ENCODE peak calls at places on chromosomes 2 and 18, in seven cellular contexts. One of them, this sample, is unnamed.
A peak's percentile ranks its signal among the peaks of the same experiment; 100 is the strongest.

GRCh38 chr2:31983762-31984467 is 26.9 kb downstream of the MEMO1 start:
- DNase-seq in prostate gland: no peak
- DNase-seq in epithelial cell of esophagus: no peak
- DNase-seq in cardiac fibroblast: no peak
- DNase-seq in fibroblast of lung: no peak
- DNase-seq in K562: no peak
- DNase-seq in astrocyte of the spinal cord: no peak
- DNase-seq in this sample: no peak

GRCh38 chr2:150413890-150414289 is 73.6 kb downstream of the RND3 start:
- DNase-seq in epithelial cell of esophagus: no peak
- DNase-seq in astrocyte of the spinal cord: no peak
- DNase-seq in K562: no peak
- DNase-seq in cardiac fibroblast: no peak
- DNase-seq in prostate gland: no peak
- DNase-seq in fibroblast of lung: no peak
- DNase-seq in this sample: no peak

GRCh38 chr2:138015494-138015893 is 51.2 kb downstream of the HNMT start:
- DNase-seq in fibroblast of lung: no peak
- DNase-seq in K562: no peak
- DNase-seq in prostate gland: no peak
- DNase-seq in astrocyte of the spinal cord: no peak
- DNase-seq in epithelial cell of esophagus: no peak
- DNase-seq in cardiac fibroblast: no peak
- DNase-seq in this sample: no peak

GRCh38 chr2:134086594-134087219 is 167.2 kb upstream of the MGAT5 start:
- DNase-seq in prostate gland: no peak
- DNase-seq in fibroblast of lung: no peak
- DNase-seq in cardiac fibroblast: no peak
- DNase-seq in K562: no peak
- DNase-seq in astrocyte of the spinal cord: no peak
- DNase-seq in epithelial cell of esophagus: no peak
- DNase-seq in this sample: no peak

GRCh38 chr2:241676665-241677064 is 9.9 kb downstream of the DTYMK start:
- DNase-seq in cardiac fibroblast: no peak
- DNase-seq in astrocyte of the spinal cord: no peak
- DNase-seq in prostate gland: no peak
- DNase-seq in fibroblast of lung: no peak
- DNase-seq in K562: no peak
- DNase-seq in epithelial cell of esophagus: no peak
- DNase-seq in this sample: no peak

GRCh38 chr2:168357799-168358504 is 98.1 kb upstream of the CERS6 start:
- DNase-seq in epithelial cell of esophagus: no peak
- DNase-seq in fibroblast of lung: no peak
- DNase-seq in astrocyte of the spinal cord: no peak
- DNase-seq in K562: no peak
- DNase-seq in prostate gland: no peak
- DNase-seq in cardiac fibroblast: no peak
- DNase-seq in this sample: no peak

GRCh38 chr2:119638891-119639539 is 40.0 kb upstream of the TMEM177 start:
- DNase-seq in cardiac fibroblast: peak; percentile 48
- DNase-seq in fibroblast of lung: peak; percentile 75
- DNase-seq in epithelial cell of esophagus: no peak
- DNase-seq in prostate gland: no peak
- DNase-seq in astrocyte of the spinal cord: peak; percentile 62
- DNase-seq in K562: no peak
- DNase-seq in this sample: peak; percentile 11

GRCh38 chr2:73642338-73643018 is at the start of gene NAT8:
- DNase-seq in epithelial cell of esophagus: no peak
- DNase-seq in K562: no peak
- DNase-seq in astrocyte of the spinal cord: no peak
- DNase-seq in cardiac fibroblast: no peak
- DNase-seq in fibroblast of lung: no peak
- DNase-seq in prostate gland: no peak
- DNase-seq in this sample: no peak

GRCh38 chr2:118974103-118974911 is 32.3 kb downstream of the MARCO start:
- DNase-seq in astrocyte of the spinal cord: no peak
- DNase-seq in epithelial cell of esophagus: peak; percentile 92
- DNase-seq in fibroblast of lung: no peak
- DNase-seq in K562: no peak
- DNase-seq in cardiac fibroblast: peak; percentile 29
- DNase-seq in prostate gland: no peak
- DNase-seq in this sample: peak; percentile 36

GRCh38 chr2:166376488-166376828 is 714 bp upstream of the SCN9A start:
- DNase-seq in K562: no peak
- DNase-seq in fibroblast of lung: no peak
- DNase-seq in cardiac fibroblast: no peak
- DNase-seq in prostate gland: no peak
- DNase-seq in astrocyte of the spinal cord: no peak
- DNase-seq in epithelial cell of esophagus: peak; percentile 9
- DNase-seq in this sample: peak; percentile 45

GRCh38 chr18:78293940-78294401 is 685.6 kb upstream of the SALL3 start:
- DNase-seq in fibroblast of lung: no peak
- DNase-seq in K562: no peak
- DNase-seq in astrocyte of the spinal cord: no peak
- DNase-seq in epithelial cell of esophagus: no peak
- DNase-seq in cardiac fibroblast: no peak
- DNase-seq in prostate gland: no peak
- DNase-seq in this sample: no peak

GRCh38 chr2:146806295-146807005 is 1038.4 kb upstream of the ACVR2A start:
- DNase-seq in K562: no peak
- DNase-seq in prostate gland: no peak
- DNase-seq in fibroblast of lung: peak; percentile 71
- DNase-seq in epithelial cell of esophagus: no peak
- DNase-seq in astrocyte of the spinal cord: peak; percentile 78
- DNase-seq in cardiac fibroblast: peak; percentile 56
- DNase-seq in this sample: peak; percentile 61

GRCh38 chr18:10499230-10499629 is 26.6 kb upstream of the NAPG start:
- DNase-seq in astrocyte of the spinal cord: no peak
- DNase-seq in prostate gland: no peak
- DNase-seq in fibroblast of lung: no peak
- DNase-seq in cardiac fibroblast: no peak
- DNase-seq in epithelial cell of esophagus: peak; percentile 20
- DNase-seq in K562: no peak
- DNase-seq in this sample: no peak

GRCh38 chr2:85772019-85772745 is 18.4 kb downstream of the ATOH8 start:
- DNase-seq in prostate gland: peak; percentile 90
- DNase-seq in K562: no peak
- DNase-seq in epithelial cell of esophagus: peak; percentile 88
- DNase-seq in cardiac fibroblast: peak; percentile 100
- DNase-seq in astrocyte of the spinal cord: peak; percentile 100
- DNase-seq in fibroblast of lung: peak; percentile 100
- DNase-seq in this sample: peak; percentile 100

GRCh38 chr2:85773692-85774091 is 19.9 kb downstream of the ATOH8 start:
- DNase-seq in K562: no peak
- DNase-seq in cardiac fibroblast: no peak
- DNase-seq in fibroblast of lung: no peak
- DNase-seq in astrocyte of the spinal cord: no peak
- DNase-seq in prostate gland: no peak
- DNase-seq in epithelial cell of esophagus: no peak
- DNase-seq in this sample: no peak

GRCh38 chr2:85771486-85771885 is 17.7 kb downstream of the ATOH8 start:
- DNase-seq in epithelial cell of esophagus: no peak
- DNase-seq in astrocyte of the spinal cord: no peak
- DNase-seq in K562: no peak
- DNase-seq in prostate gland: no peak
- DNase-seq in cardiac fibroblast: no peak
- DNase-seq in fibroblast of lung: no peak
- DNase-seq in this sample: peak; percentile 34

GRCh38 chr2:85774126-85774978 is 20.6 kb downstream of the ATOH8 start:
- DNase-seq in epithelial cell of esophagus: no peak
- DNase-seq in fibroblast of lung: no peak
- DNase-seq in prostate gland: no peak
- DNase-seq in cardiac fibroblast: no peak
- DNase-seq in astrocyte of the spinal cord: no peak
- DNase-seq in K562: no peak
- DNase-seq in this sample: no peak

DNA sequence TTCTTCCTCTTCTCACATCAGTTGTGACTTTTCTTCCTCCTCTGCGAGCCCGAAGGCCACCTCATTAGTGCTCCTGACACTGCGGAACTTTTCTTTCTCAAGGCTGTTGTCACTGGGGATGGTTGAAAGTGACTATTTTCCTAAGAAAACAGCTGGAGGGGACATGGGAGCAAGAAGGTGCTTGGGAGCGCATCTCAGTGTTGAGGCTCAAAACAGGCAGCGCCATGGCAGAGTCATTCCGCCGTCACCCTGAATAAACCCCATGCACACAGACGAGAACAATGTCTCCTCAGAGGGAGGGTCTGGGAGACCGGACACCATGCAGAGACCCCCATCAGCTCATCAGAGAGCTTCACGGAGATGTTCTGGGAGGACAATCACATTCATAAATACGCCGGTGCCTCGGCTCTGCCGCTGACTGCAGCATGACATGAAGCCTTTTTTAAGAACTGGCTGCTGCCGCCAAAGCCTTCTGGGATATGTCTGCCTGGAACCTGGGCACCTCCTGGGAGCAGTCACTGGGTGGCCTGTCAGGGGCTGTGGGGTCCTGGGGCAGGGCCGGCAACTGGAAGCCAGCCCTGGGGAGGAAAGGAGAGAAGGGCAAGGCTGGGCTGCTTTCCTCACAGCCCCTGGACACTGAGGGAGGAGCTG is 19.2 kb downstream of the ATOH8 start:
- DNase-seq in cardiac fibroblast: peak; percentile 24
- DNase-seq in fibroblast of lung: no peak
- DNase-seq in K562: no peak
- DNase-seq in astrocyte of the spinal cord: no peak
- DNase-seq in prostate gland: no peak
- DNase-seq in epithelial cell of esophagus: no peak
- DNase-seq in this sample: no peak
- H3K4me3 ChIP-seq in cardiac fibroblast: peak overlapping the region; percentile 11
- H3K4me3 ChIP-seq in fibroblast of lung: peak overlapping the region; percentile 30
- H3K4me3 ChIP-seq in K562: no peak overlapping the region
- H3K4me3 ChIP-seq in astrocyte of the spinal cord: peak overlapping the region; percentile 14
- H3K4me3 ChIP-seq in prostate gland: no peak overlapping the region
- H3K4me3 ChIP-seq in epithelial cell of esophagus: no peak overlapping the region
- H3K4me3 ChIP-seq in this sample: peak overlapping the region; percentile 43

GRCh38 chr2:64455031-64455332 is 1.0 kb downstream of the LGALSL start:
- DNase-seq in K562: no peak
- DNase-seq in astrocyte of the spinal cord: no peak
- DNase-seq in prostate gland: no peak
- DNase-seq in fibroblast of lung: no peak
- DNase-seq in cardiac fibroblast: no peak
- DNase-seq in epithelial cell of esophagus: no peak
- DNase-seq in this sample: no peak

GRCh38 chr2:64455545-64455944 is 1.6 kb downstream of the LGALSL start:
- DNase-seq in K562: no peak
- DNase-seq in cardiac fibroblast: no peak
- DNase-seq in prostate gland: peak; percentile 10
- DNase-seq in astrocyte of the spinal cord: no peak
- DNase-seq in fibroblast of lung: no peak
- DNase-seq in epithelial cell of esophagus: peak; percentile 29
- DNase-seq in this sample: no peak

GRCh38 chr2:64459575-64459974 is 5.6 kb downstream of the LGALSL start:
- DNase-seq in epithelial cell of esophagus: no peak
- DNase-seq in K562: no peak
- DNase-seq in fibroblast of lung: no peak
- DNase-seq in astrocyte of the spinal cord: no peak
- DNase-seq in cardiac fibroblast: no peak
- DNase-seq in prostate gland: no peak
- DNase-seq in this sample: no peak

GRCh38 chr2:64456298-64456697 is 2.3 kb downstream of the LGALSL start:
- DNase-seq in fibroblast of lung: no peak
- DNase-seq in prostate gland: no peak
- DNase-seq in cardiac fibroblast: no peak
- DNase-seq in astrocyte of the spinal cord: no peak
- DNase-seq in K562: no peak
- DNase-seq in epithelial cell of esophagus: no peak
- DNase-seq in this sample: no peak

DNA sequence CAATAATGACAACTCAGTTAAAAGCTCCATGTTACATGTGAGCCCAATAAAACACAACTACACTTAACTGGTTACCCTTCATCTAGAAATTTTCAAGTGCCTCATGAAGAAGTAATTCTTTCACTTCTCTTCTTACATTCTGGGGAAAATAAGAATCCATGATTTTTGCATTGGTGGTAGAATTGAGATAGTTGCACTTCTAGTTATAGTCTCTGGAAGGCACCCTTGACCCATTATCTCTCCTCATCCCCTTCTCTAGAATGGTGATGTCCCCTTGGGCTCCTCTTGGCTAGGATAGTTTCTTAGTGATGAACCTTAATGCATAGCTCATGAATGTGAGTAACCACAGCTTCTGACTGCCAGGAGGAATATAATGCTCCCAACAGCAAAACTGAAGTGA is 3.6 kb downstream of the LGALSL start:
- DNase-seq in fibroblast of lung: no peak
- DNase-seq in K562: no peak
- DNase-seq in epithelial cell of esophagus: no peak
- DNase-seq in cardiac fibroblast: no peak
- DNase-seq in prostate gland: no peak
- DNase-seq in astrocyte of the spinal cord: no peak
- DNase-seq in this sample: no peak
- TF ChIP-seq CTCF in fibroblast of lung: no peak
- TF ChIP-seq CTCF in K562: peak; percentile 49
- TF ChIP-seq CTCF in epithelial cell of esophagus: no peak
- TF ChIP-seq CTCF in cardiac fibroblast: no peak
- TF ChIP-seq CTCF in prostate gland: no peak
- TF ChIP-seq CTCF in astrocyte of the spinal cord: no peak
- TF ChIP-seq CTCF in this sample: no peak

GRCh38 chr2:182504903-182505302 is 78.1 kb upstream of the PDE1A start:
- DNase-seq in fibroblast of lung: peak; percentile 83
- DNase-seq in epithelial cell of esophagus: peak; percentile 42
- DNase-seq in K562: no peak
- DNase-seq in cardiac fibroblast: peak; percentile 97
- DNase-seq in astrocyte of the spinal cord: peak; percentile 46
- DNase-seq in prostate gland: no peak
- DNase-seq in this sample: peak; percentile 63
- H3K4me3 ChIP-seq in fibroblast of lung: no peak overlapping the region
- H3K4me3 ChIP-seq in epithelial cell of esophagus: no peak overlapping the region
- H3K4me3 ChIP-seq in K562: no peak overlapping the region
- H3K4me3 ChIP-seq in cardiac fibroblast: no peak overlapping the region
- H3K4me3 ChIP-seq in astrocyte of the spinal cord: no peak overlapping the region
- H3K4me3 ChIP-seq in prostate gland: no peak overlapping the region
- H3K4me3 ChIP-seq in this sample: no peak overlapping the region

GRCh38 chr2:17879913-17880274 is 1.4 kb downstream of the KCNS3 start:
- DNase-seq in cardiac fibroblast: no peak
- DNase-seq in fibroblast of lung: no peak
- DNase-seq in astrocyte of the spinal cord: no peak
- DNase-seq in K562: no peak
- DNase-seq in prostate gland: peak; percentile 50
- DNase-seq in epithelial cell of esophagus: peak; percentile 55
- DNase-seq in this sample: no peak

GRCh38 chr2:17878222-17879136 is at the start of gene KCNS3:
- DNase-seq in fibroblast of lung: no peak
- DNase-seq in cardiac fibroblast: peak; percentile 23
- DNase-seq in astrocyte of the spinal cord: peak; percentile 8
- DNase-seq in K562: peak; percentile 93
- DNase-seq in prostate gland: peak; percentile 52
- DNase-seq in epithelial cell of esophagus: peak; percentile 57
- DNase-seq in this sample: peak; percentile 71

GRCh38 chr2:17877811-17878221 is 651 bp upstream of the KCNS3 start:
- DNase-seq in epithelial cell of esophagus: peak; percentile 4
- DNase-seq in cardiac fibroblast: no peak
- DNase-seq in K562: no peak
- DNase-seq in fibroblast of lung: no peak
- DNase-seq in astrocyte of the spinal cord: peak; percentile 20
- DNase-seq in prostate gland: peak; percentile 10
- DNase-seq in this sample: no peak

GRCh38 chr2:17876590-17876989 is 1.9 kb upstream of the KCNS3 start:
- DNase-seq in cardiac fibroblast: no peak
- DNase-seq in astrocyte of the spinal cord: no peak
- DNase-seq in K562: no peak
- DNase-seq in epithelial cell of esophagus: no peak
- DNase-seq in prostate gland: no peak
- DNase-seq in fibroblast of lung: no peak
- DNase-seq in this sample: no peak

GRCh38 chr2:17879137-17879912 is 858 bp downstream of the KCNS3 start:
- DNase-seq in astrocyte of the spinal cord: peak; percentile 66
- DNase-seq in prostate gland: peak; percentile 68
- DNase-seq in fibroblast of lung: peak; percentile 62
- DNase-seq in cardiac fibroblast: peak; percentile 14
- DNase-seq in K562: peak; percentile 45
- DNase-seq in epithelial cell of esophagus: peak; percentile 81
- DNase-seq in this sample: peak; percentile 86
- TF ChIP-seq CTCF in astrocyte of the spinal cord: peak; percentile 33
- TF ChIP-seq CTCF in prostate gland: peak; percentile 8
- TF ChIP-seq CTCF in fibroblast of lung: peak; percentile 33
- TF ChIP-seq CTCF in cardiac fibroblast: peak; percentile 20
- TF ChIP-seq CTCF in K562: no peak
- TF ChIP-seq CTCF in epithelial cell of esophagus: peak; percentile 42
- TF ChIP-seq CTCF in this sample: peak; percentile 39